ENCODE peak calls at places on chromosomes 6 and 20, in six cellular contexts. T is endothelial cell, Q is PC-3, G is progenitor cell of endocrine pancreas, C is AG09319, V is IMR-90. S is an unnamed sample.

GRCh38 chr6:134795696-134796095 is 154.2 kb downstream of the ALDH8A1 start:
- DNase-seq in T (no peak), Q (no peak), G (no peak), V (no peak), C (no peak), S (no peak)

GRCh38 chr6:104885518-104886043 is 25.9 kb upstream of the HACE1 start:
- DNase-seq in G (no peak), T (no peak), V (no peak), Q (no peak), C (no peak), S (no peak)

GRCh38 chr6:75922226-75922625 is 150.2 kb downstream of the IMPG1 start:
- DNase-seq in T (no peak), V (peak), Q (peak), C (no peak), G (no peak), S (no peak)

GRCh38 chr20:37295001-37295400 is 5.5 kb downstream of the MANBAL start:
- DNase-seq in C (peak), Q (peak), G (no peak), T (no peak), V (peak), S (no peak)

GRCh38 chr6:27502508-27503435 is 29.9 kb upstream of the ZNF184 start:
- DNase-seq in V (peak), Q (peak), T (peak), G (no peak), C (peak), S (no peak)

GRCh38 chr20:50038169-50038568 is 55.4 kb downstream of the SNAI1 start:
- DNase-seq in C (no peak), G (no peak), V (no peak), T (no peak), Q (no peak), S (no peak)

GRCh38 chr20:5785146-5785545 is 34.9 kb downstream of the SHLD1 start:
- DNase-seq in C (no peak), V (no peak), T (no peak), Q (peak), G (no peak), S (no peak)

GRCh38 chr20:21433329-21433890 is 36.1 kb upstream of the NKX2-4 start:
- DNase-seq in V (peak), C (no peak), G (no peak), T (no peak), Q (peak), S (no peak)

GRCh38 chr6:4941782-4942672 is 61.8 kb downstream of the RPP40 start:
- DNase-seq in Q (peak), V (peak), C (peak), T (no peak), G (no peak), S (no peak)

GRCh38 chr6:55578537-55579363 is at the start of gene HMGCLL1:
- DNase-seq in Q (peak), T (peak), G (peak), V (no peak), C (no peak), S (no peak)

GRCh38 chr6:26249959-26250805 is 114.8 kb upstream of the BTN3A2 start:
- DNase-seq in Q (peak), T (peak), G (peak), C (no peak), V (peak), S (no peak)

GRCh38 chr6:41774841-41775240 is 4.9 kb downstream of the FRS3 start:
- DNase-seq in C (no peak), Q (no peak), G (no peak), T (no peak), V (peak), S (no peak)

GRCh38 chr20:62622178-62622876 is 20.0 kb upstream of the SLCO4A1 start:
- DNase-seq in T (no peak), Q (no peak), G (no peak), V (no peak), C (no peak), S (no peak)

GRCh38 chr20:62622877-62623487 is 19.3 kb upstream of the SLCO4A1 start:
- DNase-seq in V (no peak), G (no peak), Q (no peak), T (no peak), C (no peak), S (no peak)

GRCh38 chr20:62624719-62625455 is 17.4 kb upstream of the SLCO4A1 start:
- DNase-seq in Q (no peak), C (no peak), T (no peak), G (no peak), V (no peak), S (no peak)

GRCh38 chr20:62624325-62624690 is 18.0 kb upstream of the SLCO4A1 start:
- DNase-seq in C (no peak), V (no peak), Q (peak), T (no peak), G (no peak), S (no peak)

DNA sequence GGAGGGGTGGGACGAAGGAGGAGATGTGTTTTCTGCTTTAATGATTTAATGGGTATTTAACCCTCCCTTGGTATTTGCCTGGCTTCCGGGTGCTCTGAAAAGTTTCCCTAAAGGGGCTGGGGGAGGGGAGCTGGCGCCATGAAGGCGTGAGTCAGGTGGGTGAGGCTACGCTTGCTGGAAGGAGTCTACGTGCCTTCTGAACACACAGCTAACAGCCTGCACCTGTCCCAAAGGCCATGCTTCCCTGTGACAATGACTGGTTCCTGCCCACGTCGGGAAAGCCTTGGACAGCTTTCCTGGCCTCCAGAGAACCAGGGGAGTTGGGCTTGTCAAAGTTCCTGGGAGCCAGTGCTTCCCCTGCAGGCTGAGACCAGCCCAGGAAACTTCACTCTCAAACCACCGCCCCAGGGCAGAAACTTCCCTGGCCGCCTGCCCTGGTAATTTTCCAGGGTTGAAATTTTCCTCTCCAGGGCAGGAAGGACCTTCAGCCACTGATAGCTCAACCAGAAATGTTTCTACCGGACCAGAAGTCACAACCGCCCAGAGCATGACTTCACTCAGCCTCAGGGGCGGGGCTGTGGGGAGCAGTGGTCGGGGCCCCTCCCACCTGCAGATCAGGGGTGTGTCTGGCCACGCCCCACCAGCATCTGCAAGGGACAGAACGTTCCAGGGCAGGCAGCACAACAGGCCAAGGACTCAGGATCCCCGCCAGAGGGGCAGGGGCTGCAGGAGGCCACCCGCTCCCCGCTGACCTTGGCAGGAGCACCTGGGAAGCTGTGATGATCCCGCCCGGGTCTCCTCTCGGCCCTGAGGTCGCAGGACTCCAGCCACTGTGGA is 18.6 kb upstream of the SLCO4A1 start:
- DNase-seq in V (peak), G (peak), T (peak), Q (peak), C (peak), S (peak)
- TF ChIP-seq CTCF in V (no peak), G (no peak), T (no peak), Q (no peak), C (peak), S (no peak)

GRCh38 chr20:60365063-60365640 is 406.9 kb downstream of the CDH26 start:
- DNase-seq in Q (no peak), V (no peak), G (no peak), T (peak), C (no peak), S (no peak)
- TF ChIP-seq CTCF in Q (no peak), V (no peak), G (peak), T (no peak), C (no peak), S (no peak)

DNA sequence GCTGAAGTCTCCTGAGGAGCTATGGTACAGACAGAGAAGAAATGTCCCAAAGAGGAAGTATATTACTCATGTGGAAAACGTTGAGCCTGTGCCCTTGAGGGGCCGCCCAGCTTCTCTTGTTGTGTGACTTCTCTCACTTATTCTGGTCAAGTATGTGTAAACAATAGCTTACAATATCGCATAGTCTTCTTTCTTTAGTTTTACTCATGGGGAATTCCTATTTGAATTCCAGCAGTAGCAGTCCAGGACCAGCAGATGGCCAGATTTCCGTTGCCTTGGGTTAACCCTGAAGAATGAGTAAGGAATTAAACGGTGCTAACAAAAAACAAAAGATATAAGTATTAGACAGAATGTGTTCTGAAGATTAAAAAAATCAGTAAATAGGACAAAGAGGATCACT is 522.0 kb upstream of the GJE1 start:
- DNase-seq in V (peak), Q (peak), G (no peak), C (no peak), T (no peak), S (no peak)
- TF ChIP-seq CTCF in V (peak), Q (peak), G (peak), C (peak), T (no peak), S (no peak)

GRCh38 chr6:137588472-137588871 is 94.3 kb upstream of the OLIG3 start:
- DNase-seq in V (no peak), G (no peak), T (no peak), C (no peak), Q (no peak), S (no peak)
- TF ChIP-seq CTCF in V (no peak), G (no peak), T (no peak), C (no peak), Q (no peak), S (no peak)

S was measured in esophagus squamous epithelium.